ENCODE peak calls at places on chromosomes 1 and 21, in five cellular contexts. One of them, this sample, is unnamed.

GRCh38 chr1:235073968-235074334 is 54.7 kb downstream of the TOMM20 start:
- DNase-seq in foreskin fibroblast: no peak
- DNase-seq in HFF-Myc: no peak
- DNase-seq in GM23248: no peak
- DNase-seq in activated T-cell treated with anti-CD3 and anti-CD28 coated beads for 1 hour: no peak
- DNase-seq in this sample: no peak

GRCh38 chr1:94597701-94598100 is 56.1 kb upstream of the F3 start:
- DNase-seq in foreskin fibroblast: peak; percentile 81
- DNase-seq in HFF-Myc: no peak
- DNase-seq in GM23248: peak; percentile 87
- DNase-seq in activated T-cell treated with anti-CD3 and anti-CD28 coated beads for 1 hour: no peak
- DNase-seq in this sample: no peak

GRCh38 chr1:9909222-9910046 is 635 bp downstream of the CTNNBIP1 start:
- DNase-seq in foreskin fibroblast: no peak
- DNase-seq in HFF-Myc: no peak
- DNase-seq in GM23248: peak; percentile 31
- DNase-seq in activated T-cell treated with anti-CD3 and anti-CD28 coated beads for 1 hour: peak; percentile 2
- DNase-seq in this sample: peak; percentile 25

GRCh38 chr1:233710031-233710430 is 96.1 kb downstream of the KCNK1 start:
- DNase-seq in foreskin fibroblast: no peak
- DNase-seq in HFF-Myc: no peak
- DNase-seq in GM23248: no peak
- DNase-seq in activated T-cell treated with anti-CD3 and anti-CD28 coated beads for 1 hour: no peak
- DNase-seq in this sample: no peak

GRCh38 chr1:186605762-186606350 is 74.4 kb downstream of the PTGS2 start:
- DNase-seq in foreskin fibroblast: peak; percentile 80
- DNase-seq in HFF-Myc: peak; percentile 45
- DNase-seq in GM23248: peak; percentile 80
- DNase-seq in activated T-cell treated with anti-CD3 and anti-CD28 coated beads for 1 hour: no peak
- DNase-seq in this sample: peak; percentile 77

GRCh38 chr1:41742219-41742618 is 176.5 kb downstream of the HIVEP3 start:
- DNase-seq in foreskin fibroblast: peak; percentile 88
- DNase-seq in HFF-Myc: no peak
- DNase-seq in GM23248: peak; percentile 90
- DNase-seq in activated T-cell treated with anti-CD3 and anti-CD28 coated beads for 1 hour: no peak
- DNase-seq in this sample: peak; percentile 42

GRCh38 chr1:215459136-215459535 is 108.0 kb upstream of the KCTD3 start:
- DNase-seq in foreskin fibroblast: no peak
- DNase-seq in HFF-Myc: no peak
- DNase-seq in GM23248: peak; percentile 8
- DNase-seq in activated T-cell treated with anti-CD3 and anti-CD28 coated beads for 1 hour: no peak
- DNase-seq in this sample: no peak

GRCh38 chr1:108316545-108316944 is 72.7 kb upstream of the NBPF4 start:
- DNase-seq in foreskin fibroblast: peak; percentile 7
- DNase-seq in HFF-Myc: no peak
- DNase-seq in GM23248: peak; percentile 44
- DNase-seq in activated T-cell treated with anti-CD3 and anti-CD28 coated beads for 1 hour: no peak
- DNase-seq in this sample: peak; percentile 2

GRCh38 chr1:170881268-170882265 is 53.8 kb upstream of the MROH9 start:
- DNase-seq in foreskin fibroblast: peak; percentile 67
- DNase-seq in HFF-Myc: peak; percentile 24
- DNase-seq in GM23248: peak; percentile 70
- DNase-seq in activated T-cell treated with anti-CD3 and anti-CD28 coated beads for 1 hour: no peak
- DNase-seq in this sample: peak; percentile 89

GRCh38 chr21:36834192-36834591 is 132.3 kb downstream of the HLCS start:
- DNase-seq in foreskin fibroblast: no peak
- DNase-seq in HFF-Myc: no peak
- DNase-seq in GM23248: no peak
- DNase-seq in activated T-cell treated with anti-CD3 and anti-CD28 coated beads for 1 hour: no peak
- DNase-seq in this sample: no peak

GRCh38 chr1:165910764-165911421 is 83.5 kb downstream of the UCK2 start:
- DNase-seq in foreskin fibroblast: no peak
- DNase-seq in HFF-Myc: no peak
- DNase-seq in GM23248: peak; percentile 53
- DNase-seq in activated T-cell treated with anti-CD3 and anti-CD28 coated beads for 1 hour: no peak
- DNase-seq in this sample: no peak